ENCODE peak calls at places on chromosome 2, in eight cellular contexts. X is stimulated activated CD4-positive, alpha-beta T cell treated with anti-CD3 and anti-CD28 coated beads, Interleukin-4, amount 100 ng/mL, for 1 hour; G is lower lobe of right lung; Z is fibroblast of the aortic adventitia; P is nephron progenitor cell; Y is progenitor cell of endocrine pancreas; E is stimulated activated CD8-positive, alpha-beta memory T cell treated with anti-CD3 and anti-CD28 coated beads, Interleukin-15, amount 100 ng/mL, for 1 hour; W is mucosa of gallbladder. S is an unnamed sample.

GRCh38 chr2:86350751-86351150 is 13.3 kb upstream of the REEP1 start:
- DNase-seq in W (no peak), P (no peak), G (no peak), E (no peak), Z (no peak), X (no peak), Y (no peak), S (no peak)

GRCh38 chr2:189553689-189554088 is 26.9 kb downstream of the SLC40A1 start:
- DNase-seq in Z (no peak), P (no peak), X (no peak), E (no peak), Y (no peak), G (no peak), W (no peak), S (no peak)

GRCh38 chr2:74571058-74571457 is 16.5 kb downstream of the DOK1 start:
- DNase-seq in W (no peak), Y (no peak), G (no peak), E (no peak), X (no peak), Z (no peak), P (no peak), S (no peak)

GRCh38 chr2:159249955-159250723 is 36.4 kb downstream of the WDSUB1 start:
- DNase-seq in E (no peak), W (peak; percentile 77), P (no peak), Y (no peak), G (peak; percentile 55), X (no peak), Z (peak; percentile 79), S (no peak)

GRCh38 chr2:127673304-127674069 is 1.8 kb downstream of the LIMS2 start:
- DNase-seq in W (peak; percentile 9), E (no peak), G (no peak), P (no peak), X (no peak), Y (no peak), Z (peak; percentile 32), S (no peak)

GRCh38 chr2:78418041-78418440 is 607.5 kb upstream of the REG3G start:
- DNase-seq in Z (no peak), Y (no peak), X (no peak), W (no peak), G (no peak), P (no peak), E (no peak), S (no peak)

GRCh38 chr2:26811791-26812454 is 26.1 kb downstream of the CENPA start:
- DNase-seq in G (no peak), Y (no peak), X (no peak), P (no peak), Z (no peak), E (no peak), W (no peak), S (no peak)

GRCh38 chr2:231199219-231199618 is 788 bp downstream of the ARMC9 start:
- DNase-seq in P (no peak), E (no peak), X (no peak), W (no peak), Y (no peak), G (no peak), Z (peak; percentile 78), S (no peak)

GRCh38 chr2:5594288-5594687 is 97.9 kb upstream of the SOX11 start:
- DNase-seq in X (no peak), Y (no peak), G (no peak), E (no peak), W (no peak), P (no peak), Z (no peak), S (no peak)